ENCODE peak calls at places on chromosomes 5 and 9, in five cellular contexts. K is sigmoid colon, G is lower lobe of right lung, U is transverse colon, Q is lung. B is an unnamed sample. For H3K4me1, the result is how much of the 10 kb centered on the place peaks cover.

GRCh38 chr5:167504276-167504675 is 787.2 kb upstream of the WWC1 start:
- DNase-seq in K (no peak), U (no peak), G (no peak), Q (no peak), B (no peak)

GRCh38 chr9:69601698-69602097 is 70.5 kb downstream of the APBA1 start:
- DNase-seq in K (no peak), G (no peak), U (no peak), Q (no peak), B (no peak)

GRCh38 chr5:53303105-53303504 is 177.3 kb upstream of the FST start:
- DNase-seq in G (no peak), Q (no peak), K (no peak), U (no peak), B (no peak)

GRCh38 chr9:98318041-98318790 is 62.8 kb upstream of the TBC1D2 start:
- DNase-seq in K (no peak), G (no peak), U (no peak), Q (no peak), B (no peak)

GRCh38 chr5:152246401-152246800 is 158.7 kb downstream of the NMUR2 start:
- DNase-seq in U (no peak), Q (no peak), K (no peak), G (no peak), B (no peak)

GRCh38 chr9:137071282-137071681 is 925 bp upstream of the SAPCD2 start:
- DNase-seq in K (no peak), U (peak), G (peak), Q (no peak), B (no peak)

GRCh38 chr5:132263548-132264261 is 6.2 kb downstream of the PDLIM4 start:
- DNase-seq in K (peak), U (peak), Q (peak), G (no peak), B (peak)

GRCh38 chr5:141618030-141618803 is 583 bp downstream of the DIAPH1 start:
- DNase-seq in Q (peak), K (no peak), U (peak), G (peak), B (peak)

GRCh38 chr5:131005963-131006684 is 158.9 kb downstream of the HINT1 start:
- DNase-seq in G (no peak), K (no peak), Q (no peak), U (no peak), B (no peak)

GRCh38 chr5:123036391-123037103 is at the start of gene PPIC:
- DNase-seq in K (peak), U (peak), Q (peak), G (peak), B (peak)

GRCh38 chr9:708182-708555 is 133.3 kb upstream of the DMRT1 start:
- DNase-seq in K (no peak), Q (no peak), U (no peak), G (no peak), B (no peak)

GRCh38 chr9:703392-703791 is 138.1 kb upstream of the DMRT1 start:
- DNase-seq in G (no peak), Q (no peak), U (no peak), K (no peak), B (no peak)

GRCh38 chr9:706606-707451 is 134.7 kb upstream of the DMRT1 start:
- DNase-seq in U (peak), Q (peak), G (peak), K (peak), B (peak)

GRCh38 chr9:708556-709432 is 132.7 kb upstream of the DMRT1 start:
- DNase-seq in U (no peak), Q (no peak), K (no peak), G (no peak), B (no peak)

GRCh38 chr9:706073-706472 is 135.4 kb upstream of the DMRT1 start:
- DNase-seq in Q (no peak), U (no peak), G (no peak), K (no peak), B (no peak)
- H3K27ac ChIP-seq in Q (peak), U (peak), G (no peak), K (peak), B (no peak)

GRCh38 chr5:75052461-75053285 is at the start of gene GCNT4:
- DNase-seq in U (peak), G (peak), K (peak), Q (peak), B (peak)

GRCh38 chr5:75051217-75051751 is 1.1 kb downstream of the GCNT4 start:
- DNase-seq in U (peak), Q (no peak), G (no peak), K (no peak), B (peak)

GRCh38 chr5:75055727-75056144 is 3.4 kb upstream of the GCNT4 start:
- DNase-seq in U (no peak), Q (no peak), K (no peak), G (no peak), B (no peak)

GRCh38 chr5:75054110-75054930 is 2.0 kb upstream of the GCNT4 start:
- DNase-seq in G (peak), Q (peak), K (peak), U (peak), B (peak)

DNA sequence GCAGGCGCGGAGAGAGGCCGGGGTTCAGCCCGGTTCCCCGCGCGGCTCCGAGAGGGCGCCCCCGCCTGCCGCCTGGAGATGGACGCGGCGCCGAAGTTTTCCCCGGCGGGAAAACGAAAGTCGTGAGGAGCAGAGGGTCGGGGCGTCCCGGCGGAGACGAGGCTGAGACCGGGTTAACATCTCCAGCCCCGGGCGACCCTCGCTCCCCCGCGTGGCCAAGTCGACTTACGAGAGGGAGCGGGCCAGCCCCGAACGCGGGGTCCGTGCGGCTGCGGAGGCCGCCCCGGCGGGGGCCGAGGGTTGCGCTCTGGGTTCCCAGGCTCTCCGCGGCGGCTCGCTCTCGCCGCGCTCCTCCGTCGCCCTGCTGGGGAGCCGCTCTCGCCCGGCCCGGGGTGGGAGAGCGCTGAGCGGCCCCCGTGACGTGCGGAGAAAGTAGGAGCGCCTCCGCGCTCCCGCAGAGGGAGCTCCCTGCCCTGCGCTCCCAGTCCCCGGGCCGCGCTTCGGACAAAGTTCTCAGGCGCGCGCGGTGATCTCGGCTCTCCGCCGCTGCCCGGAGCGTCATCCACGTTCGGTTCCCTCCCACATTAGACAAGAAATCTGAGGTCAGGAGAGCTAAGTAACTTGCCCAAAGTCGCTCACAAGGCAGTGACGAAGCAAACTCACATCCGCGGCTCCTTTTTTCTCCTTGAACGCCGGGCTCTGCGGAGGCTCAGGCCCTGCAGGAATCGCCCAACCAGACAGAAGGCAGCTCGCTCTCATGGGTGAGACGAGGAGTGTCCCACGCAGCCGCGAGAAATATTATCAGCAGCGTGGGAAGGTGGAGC is 1.1 kb upstream of the GCNT4 start:
- DNase-seq in G (peak), K (peak), U (peak), Q (peak), B (peak)
- H3K4me1 ChIP-seq in G (under half), K (under half), U (under half), Q (under half), B (under half)

GRCh38 chr5:150623152-150623877 is 17.1 kb upstream of the SYNPO start:
- DNase-seq in Q (no peak), K (no peak), G (no peak), U (no peak), B (no peak)
- H3K27ac ChIP-seq in Q (peak), K (no peak), G (peak), U (peak), B (peak)

DNA sequence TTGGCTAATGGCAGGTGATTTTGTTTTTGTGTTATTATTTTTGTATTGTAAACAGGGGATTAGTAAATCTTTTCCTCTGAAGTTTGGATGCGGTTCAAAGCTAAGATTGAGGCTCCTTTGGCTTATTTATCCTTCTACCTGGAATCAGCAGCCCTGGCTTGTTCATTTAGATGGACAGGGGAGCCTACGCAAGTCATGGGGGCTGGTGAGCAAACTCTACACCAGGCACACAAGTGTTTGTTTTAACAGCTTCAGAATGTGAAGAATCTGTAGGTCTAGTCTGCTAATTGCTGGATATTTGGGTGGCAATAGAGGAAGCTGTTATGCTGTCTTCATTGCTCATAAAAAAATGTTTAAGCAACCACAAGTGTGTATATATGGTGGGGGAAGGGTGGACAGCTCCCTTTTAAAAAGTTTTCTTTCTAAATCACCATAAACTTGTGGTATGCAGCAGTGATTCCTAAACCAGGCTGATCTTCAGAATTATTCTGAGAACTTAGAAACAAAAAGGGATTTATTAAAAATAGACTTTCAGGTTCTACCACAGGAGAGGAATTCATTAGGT is 20.7 kb downstream of the ZNF462 start:
- DNase-seq in K (no peak), G (no peak), Q (peak), U (no peak), B (no peak)
- H3K4me1 ChIP-seq in K (half or more), G (half or more), Q (under half), U (half or more), B (under half)

GRCh38 chr9:127588740-127589506 is 23.2 kb upstream of the STXBP1 start:
- DNase-seq in Q (no peak), U (no peak), G (no peak), K (no peak), B (no peak)
- H3K27ac ChIP-seq in Q (no peak), U (peak), G (no peak), K (no peak), B (no peak)

DNA sequence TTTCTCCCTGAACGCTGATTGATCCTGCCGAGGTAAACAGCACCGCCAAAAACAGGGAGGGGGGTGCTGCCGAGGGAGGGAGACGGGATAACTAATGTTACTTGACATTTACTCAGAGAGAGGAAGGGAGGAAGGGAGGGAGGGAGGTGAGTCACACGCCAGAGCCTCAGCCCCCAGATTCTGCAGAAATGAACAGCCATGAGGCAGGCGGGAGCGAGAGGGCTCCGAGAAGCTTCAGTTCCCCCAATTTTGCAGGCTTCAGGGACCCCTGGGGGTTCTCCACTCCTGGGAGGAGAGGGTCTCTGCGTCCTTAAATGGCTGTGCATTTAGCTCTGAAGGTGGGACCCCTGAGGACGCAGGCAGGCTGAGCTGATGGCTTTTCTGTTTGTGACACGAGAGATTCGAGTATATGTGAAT is 59.1 kb upstream of the IER5L start:
- DNase-seq in K (no peak), U (no peak), Q (no peak), G (peak), B (no peak)
- H3K4me1 ChIP-seq in K (under half), U (under half), Q (under half), G (under half), B (under half)